ENCODE peak calls at places on chromosomes 13 and 19, in seven cellular contexts. Z is T-cell; B is uterus; R is cortex of kidney; J is GDM1; C is epithelial cell of prostate; N is stimulated activated CD4-positive, alpha-beta T cell treated with anti-CD3 and anti-CD28 coated beads, Interleukin-1b, Interleukin-23, amount 100 ng/mL, for 4 hours. S is an unnamed sample.

GRCh38 chr13:113991191-113991669 is 17.4 kb upstream of the C13orf46 start:
- DNase-seq in B (no peak), C (no peak), J (no peak), N (no peak), R (no peak), Z (no peak), S (no peak)

GRCh38 chr13:110424596-110425443 is 117.7 kb downstream of the COL4A2 start:
- DNase-seq in B (no peak), C (no peak), R (no peak), Z (no peak), N (no peak), J (no peak), S (no peak)

GRCh38 chr19:17565611-17566010 is 10.2 kb downstream of the COLGALT1 start:
- DNase-seq in J (no peak), R (no peak), B (no peak), C (no peak), Z (no peak), N (no peak), S (no peak)

GRCh38 chr19:53772943-53773342 is 51.2 kb downstream of the NLRP12 start:
- DNase-seq in R (no peak), J (peak), N (peak), C (no peak), Z (peak), B (peak), S (no peak)

GRCh38 chr13:31053098-31053497 is 108.6 kb downstream of the HSPH1 start:
- DNase-seq in B (no peak), Z (no peak), N (no peak), J (no peak), C (no peak), R (no peak), S (no peak)

GRCh38 chr19:46634045-46634655 is 1.9 kb downstream of the GNG8 start:
- DNase-seq in C (peak), B (peak), J (peak), N (peak), R (no peak), Z (peak), S (peak)

GRCh38 chr13:89115307-89115706 is 1444.1 kb downstream of the SLITRK5 start:
- DNase-seq in B (no peak), Z (no peak), R (no peak), C (no peak), N (no peak), J (no peak), S (no peak)

GRCh38 chr19:47444388-47444821 is 25.1 kb upstream of the MEIS3 start:
- DNase-seq in J (no peak), Z (peak), R (no peak), N (no peak), B (no peak), C (no peak), S (no peak)

GRCh38 chr13:112968380-112968909 is 569 bp upstream of the MCF2L start:
- DNase-seq in Z (peak), J (no peak), N (peak), C (no peak), R (no peak), B (no peak), S (no peak)

GRCh38 chr13:40406405-40407138 is 259.9 kb downstream of the FOXO1 start:
- DNase-seq in Z (no peak), C (peak), J (no peak), N (no peak), B (peak), R (no peak), S (peak)

GRCh38 chr19:58519087-58519354 is 589 bp downstream of the ZBTB45 start:
- DNase-seq in Z (peak), B (peak), J (peak), C (no peak), N (no peak), R (no peak), S (no peak)

GRCh38 chr19:46271488-46272197 is 25.2 kb upstream of the HIF3A start:
- DNase-seq in R (no peak), C (no peak), J (no peak), N (no peak), Z (no peak), B (peak), S (no peak)

GRCh38 chr19:46678110-46678732 is 17.2 kb upstream of the DACT3 start:
- DNase-seq in R (no peak), N (no peak), Z (peak), J (no peak), C (no peak), B (no peak), S (no peak)

GRCh38 chr19:16627194-16627927 is 643 bp downstream of the MED26 start:
- DNase-seq in J (no peak), N (no peak), B (no peak), Z (peak), C (no peak), R (no peak), S (no peak)

GRCh38 chr19:37905936-37906867 is at the start of gene WDR87:
- DNase-seq in N (peak), Z (peak), R (no peak), C (no peak), J (peak), B (peak), S (no peak)

S was measured in esophagus muscularis mucosa.